ENCODE peak calls at places on chromosomes 11 and 22, in eight cellular contexts. Y is mesothelial cell of epicardium; Q is OCI-M1; C is activated effector memory CD4-positive, alpha-beta T cell treated with anti-CD3 and anti-CD28 coated beads, Interleukin-2, amount 50 U/mL, for 16 hours; W is AG08395; E is MG63; S is psoas muscle; U is erythroblast. R is an unnamed sample.

GRCh38 chr22:47129902-47130301 is 367.5 kb downstream of the TBC1D22A start:
- DNase-seq in Y (no peak), Q (no peak), C (no peak), W (no peak), E (no peak), S (no peak), U (peak; percentile 77), R (no peak)

GRCh38 chr11:36240178-36240577 is 49.0 kb downstream of the COMMD9 start:
- DNase-seq in Y (no peak), Q (no peak), C (no peak), W (no peak), E (no peak), S (no peak), U (no peak), R (no peak)

GRCh38 chr11:71325418-71326327 is 73.3 kb upstream of the SHANK2 start:
- DNase-seq in Y (no peak), Q (no peak), C (peak; percentile 12), W (no peak), E (no peak), S (no peak), U (no peak), R (no peak)

GRCh38 chr11:118907051-118907748 is 18.5 kb downstream of the BCL9L start:
- DNase-seq in Y (no peak), Q (peak; percentile 95), C (peak; percentile 94), W (peak; percentile 80), E (peak; percentile 83), S (peak; percentile 83), U (peak; percentile 77), R (peak; percentile 70)

GRCh38 chr11:61532136-61533038 is 23.8 kb downstream of the LRRC10B start:
- DNase-seq in Y (no peak), Q (peak; percentile 66), C (peak; percentile 78), W (peak; percentile 54), E (no peak), S (no peak), U (peak; percentile 18), R (peak; percentile 52)

GRCh38 chr11:64520013-64520412 is 71.0 kb upstream of the SLC22A12 start:
- DNase-seq in Y (no peak), Q (no peak), C (no peak), W (no peak), E (no peak), S (no peak), U (no peak), R (no peak)

GRCh38 chr11:120424970-120425332 is 86.6 kb upstream of the GRIK4 start:
- DNase-seq in Y (no peak), Q (no peak), C (no peak), W (no peak), E (no peak), S (no peak), U (no peak), R (peak; percentile 11)

GRCh38 chr22:45454260-45454659 is 40.8 kb downstream of the RIBC2 start:
- DNase-seq in Y (no peak), Q (no peak), C (no peak), W (peak; percentile 69), E (no peak), S (no peak), U (no peak), R (no peak)

GRCh38 chr11:35402751-35403454 is 16.5 kb downstream of the SLC1A2 start:
- DNase-seq in Y (no peak), Q (no peak), C (no peak), W (no peak), E (no peak), S (no peak), U (no peak), R (no peak)

GRCh38 chr22:21828268-21828638 is 39.2 kb downstream of the MAPK1 start:
- DNase-seq in Y (no peak), Q (no peak), C (no peak), W (no peak), E (no peak), S (no peak), U (no peak), R (no peak)

GRCh38 chr22:42368379-42369249 is 63.6 kb downstream of the NFAM1 start:
- DNase-seq in Y (no peak), Q (no peak), C (peak; percentile 74), W (no peak), E (no peak), S (peak; percentile 31), U (no peak), R (no peak)

GRCh38 chr11:27358306-27358705 is 4.7 kb downstream of the CCDC34 start:
- DNase-seq in Y (no peak), Q (no peak), C (no peak), W (no peak), E (no peak), S (no peak), U (no peak), R (no peak)

GRCh38 chr11:134949121-134949591 is 537.1 kb upstream of the B3GAT1 start:
- DNase-seq in Y (no peak), Q (no peak), C (no peak), W (peak; percentile 83), E (peak; percentile 64), S (peak; percentile 60), U (no peak), R (peak; percentile 13)

GRCh38 chr11:68326334-68327215 is 14.2 kb downstream of the LRP5 start:
- DNase-seq in Y (no peak), Q (no peak), C (no peak), W (no peak), E (no peak), S (no peak), U (no peak), R (no peak)

GRCh38 chr11:76215946-76216345 is 9.6 kb upstream of the WNT11 start:
- DNase-seq in Y (no peak), Q (no peak), C (no peak), W (peak; percentile 87), E (peak; percentile 39), S (peak; percentile 18), U (no peak), R (peak; percentile 8)

GRCh38 chr22:46090631-46091201 is 59.6 kb upstream of the PPARA start:
- DNase-seq in Y (no peak), Q (no peak), C (no peak), W (peak; percentile 63), E (peak; percentile 13), S (peak; percentile 37), U (no peak), R (no peak)

GRCh38 chr11:69721745-69722144 is 17.9 kb upstream of the FGF19 start:
- DNase-seq in Y (no peak), Q (no peak), C (no peak), W (peak; percentile 33), E (no peak), S (no peak), U (no peak), R (no peak)

GRCh38 chr22:20653795-20654342 is 120.0 kb upstream of the SERPIND1 start:
- DNase-seq in Y (no peak), Q (no peak), C (no peak), W (no peak), E (no peak), S (no peak), U (no peak), R (no peak)

R was measured in ACHN.